ENCODE peak calls at places on chromosome 9, in five cellular contexts. W, I, M, V and P are unnamed samples.

GRCh38 chr9:135017916-135018915 is 69.3 kb upstream of the OLFM1 start:
- DNase-seq in W (no peak), I (no peak), M (no peak), V (no peak), P (no peak)

GRCh38 chr9:131608469-131609115 is 63.3 kb downstream of the PRRT1B start:
- DNase-seq in W (peak), I (peak), M (peak), V (peak), P (peak)

GRCh38 chr9:113807173-113808061 is 68.7 kb upstream of the ZNF618 start:
- DNase-seq in W (peak), I (peak), M (peak), V (peak), P (no peak)

GRCh38 chr9:3939820-3940219 is 360.0 kb downstream of the GLIS3 start:
- DNase-seq in W (no peak), I (no peak), M (no peak), V (peak), P (no peak)

GRCh38 chr9:5750569-5750968 is 82.3 kb downstream of the ERMP1 start:
- DNase-seq in W (no peak), I (no peak), M (no peak), V (no peak), P (no peak)

GRCh38 chr9:36849943-36850342 is 184.1 kb downstream of the PAX5 start:
- DNase-seq in W (no peak), I (no peak), M (no peak), V (no peak), P (no peak)

GRCh38 chr9:98109052-98109451 is 10.0 kb downstream of the TRIM14 start:
- DNase-seq in W (no peak), I (no peak), M (no peak), V (no peak), P (no peak)

GRCh38 chr9:127444921-127445850 is 6.0 kb downstream of the RPL12 start:
- DNase-seq in W (no peak), I (no peak), M (peak), V (peak), P (no peak)

GRCh38 chr9:113530942-113531341 is 67.4 kb downstream of the RGS3 start:
- DNase-seq in W (no peak), I (no peak), M (no peak), V (no peak), P (no peak)

GRCh38 chr9:20640331-20641187 is 18.3 kb upstream of the MLLT3 start:
- DNase-seq in W (peak), I (peak), M (peak), V (peak), P (no peak)

GRCh38 chr9:136728080-136728547 is 14.6 kb downstream of the LCN10 start:
- DNase-seq in W (peak), I (peak), M (peak), V (peak), P (peak)

GRCh38 chr9:117430813-117431212 is 16.0 kb upstream of the ASTN2 start:
- DNase-seq in W (no peak), I (no peak), M (no peak), V (no peak), P (no peak)

GRCh38 chr9:96382175-96382574 is 1.3 kb downstream of the SLC35D2 start:
- DNase-seq in W (no peak), I (no peak), M (peak), V (peak), P (no peak)

GRCh38 chr9:114434878-114435311 is 47.1 kb upstream of the AKNA start:
- DNase-seq in W (no peak), I (no peak), M (peak), V (peak), P (no peak)

GRCh38 chr9:92709240-92709639 is 39.3 kb upstream of the IPPK start:
- DNase-seq in W (no peak), I (no peak), M (no peak), V (peak), P (no peak)

GRCh38 chr9:3675964-3676363 is 150.2 kb upstream of the RFX3 start:
- DNase-seq in W (no peak), I (no peak), M (peak), V (no peak), P (no peak)

DNA sequence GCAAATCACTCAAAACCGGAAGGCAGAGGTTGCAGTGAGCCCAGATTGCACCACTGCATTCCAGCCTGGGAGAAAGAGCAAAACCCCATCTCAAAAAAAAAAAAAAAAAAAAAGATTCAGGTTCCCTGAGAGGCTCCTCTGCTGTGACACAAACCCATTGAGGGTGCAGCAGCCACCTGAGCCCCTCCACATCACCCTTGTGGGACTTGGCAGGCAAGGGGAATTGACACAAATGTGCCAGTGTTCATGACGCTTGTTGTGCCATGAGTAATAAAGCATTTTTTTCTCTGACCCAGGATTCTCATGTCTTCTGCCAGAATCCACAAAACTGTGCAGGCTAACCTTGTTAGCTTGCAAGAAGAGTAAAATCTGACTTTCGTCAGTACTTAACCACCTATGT is 149.6 kb downstream of the TTC39B start:
- DNase-seq in W (no peak), I (no peak), M (peak), V (no peak), P (no peak)
- H3K4me3 ChIP-seq in W (no peak), I (no peak), M (no peak), V (no peak), P (no peak)

GRCh38 chr9:126411948-126412284 is 85.3 kb downstream of the MVB12B start:
- DNase-seq in W (no peak), I (no peak), M (no peak), V (peak), P (no peak)
- H3K4me3 ChIP-seq in W (no peak), I (no peak), M (no peak), V (no peak), P (no peak)

GRCh38 chr9:29511680-29512079 is 1938.4 kb upstream of the C9orf72 start:
- DNase-seq in W (no peak), I (no peak), M (no peak), V (no peak), P (no peak)

GRCh38 chr9:29514336-29514735 is 1941.1 kb upstream of the C9orf72 start:
- DNase-seq in W (no peak), I (no peak), M (no peak), V (peak), P (no peak)

GRCh38 chr9:29514862-29515261 is 1941.6 kb upstream of the C9orf72 start:
- DNase-seq in W (no peak), I (no peak), M (no peak), V (no peak), P (no peak)
- H3K4me3 ChIP-seq in W (no peak), I (no peak), M (no peak), V (no peak), P (no peak)

GRCh38 chr9:68704498-68704803 is 589 bp upstream of the PIP5K1B start:
- DNase-seq in W (no peak), I (no peak), M (no peak), V (no peak), P (no peak)
- H3K4me3 ChIP-seq in W (peak), I (peak), M (peak), V (no peak), P (peak)

DNA sequence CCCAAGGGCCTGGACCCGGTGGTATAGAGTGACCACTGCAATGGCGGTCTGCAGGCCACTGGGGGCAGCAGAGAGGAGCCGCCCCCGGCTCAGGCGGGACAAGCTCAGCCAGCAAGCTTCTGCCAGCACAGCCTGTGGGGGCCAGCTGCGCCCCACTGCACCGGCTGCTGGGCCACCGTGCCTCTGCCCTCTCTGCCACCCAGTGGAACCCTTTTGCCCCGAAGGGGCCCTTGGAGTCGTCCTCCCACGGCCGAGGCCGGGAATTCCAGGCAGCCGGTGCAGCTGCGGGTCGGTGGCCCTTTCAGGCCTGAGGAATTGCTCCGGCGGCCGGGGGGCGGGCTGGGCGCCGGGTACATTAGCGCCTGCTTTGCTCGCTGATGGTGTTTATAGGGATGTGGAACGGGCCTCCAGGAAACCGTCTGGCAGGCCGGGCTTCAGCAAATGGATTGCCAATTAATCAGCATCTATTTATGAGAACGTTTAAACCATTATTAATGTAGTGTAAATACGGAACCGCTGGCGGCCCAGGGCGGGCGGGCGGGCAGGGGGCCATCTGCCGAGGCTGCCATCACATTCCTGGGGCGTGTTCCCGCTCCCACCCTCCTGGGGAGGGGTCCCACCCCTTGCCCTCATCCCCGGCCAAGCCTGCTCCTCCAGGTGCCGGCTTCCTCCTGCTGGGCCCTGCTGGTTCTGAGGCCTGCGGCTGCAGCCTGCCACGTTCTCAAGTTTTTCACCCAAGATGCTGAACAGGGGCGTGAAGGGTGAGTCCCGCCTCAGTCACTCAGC is 127.4 kb downstream of the BARX1 start:
- DNase-seq in W (peak), I (no peak), M (peak), V (peak), P (no peak)
- H3K4me3 ChIP-seq in W (peak), I (peak), M (peak), V (no peak), P (peak)

DNA sequence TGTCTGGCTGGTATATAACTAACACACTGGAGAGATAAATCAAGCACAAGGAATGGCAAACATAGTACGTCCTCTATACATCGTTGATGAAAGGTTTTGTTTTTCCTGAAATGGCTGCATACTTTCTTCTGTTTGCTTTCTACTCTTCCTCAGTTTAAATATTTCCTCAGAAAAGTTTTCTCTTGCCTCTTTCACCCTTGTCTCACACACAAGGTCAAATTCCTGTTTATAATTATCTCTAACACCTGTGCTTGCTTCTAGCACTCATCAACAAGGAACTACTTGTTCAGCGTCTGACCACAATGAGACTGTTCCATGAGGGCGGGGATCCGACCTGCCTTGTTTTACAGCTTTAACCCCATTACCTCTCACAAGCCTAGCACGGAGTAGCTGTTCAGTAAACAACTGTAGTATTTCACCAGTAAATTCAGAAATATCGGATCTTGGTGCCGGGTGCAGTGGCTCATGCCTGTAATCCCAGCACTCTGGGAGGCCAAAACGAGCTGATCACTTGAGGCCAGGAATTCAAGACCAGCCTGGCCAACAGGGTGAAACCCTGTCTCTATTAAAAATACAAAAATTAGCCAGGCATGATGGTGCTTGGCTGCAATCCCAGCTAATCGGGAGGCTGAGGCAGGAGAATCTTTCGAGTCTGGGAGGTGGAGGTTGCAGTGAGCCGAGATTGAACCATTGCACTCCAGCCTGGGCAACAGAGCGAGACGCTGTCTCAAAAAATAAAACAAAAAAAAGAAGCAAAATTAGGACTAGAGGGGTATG is 37.0 kb downstream of the NR6A1 start:
- DNase-seq in W (peak), I (no peak), M (no peak), V (peak), P (no peak)
- H3K4me3 ChIP-seq in W (no peak), I (no peak), M (no peak), V (no peak), P (no peak)

GRCh38 chr9:129439242-129439641 is 181.7 kb downstream of the C9orf50 start:
- DNase-seq in W (no peak), I (no peak), M (no peak), V (no peak), P (no peak)

GRCh38 chr9:129437626-129438323 is 183.1 kb downstream of the C9orf50 start:
- DNase-seq in W (no peak), I (peak), M (no peak), V (no peak), P (no peak)

GRCh38 chr9:129435272-129435671 is 185.6 kb downstream of the C9orf50 start:
- DNase-seq in W (no peak), I (no peak), M (no peak), V (no peak), P (no peak)

GRCh38 chr9:129435996-129436676 is 184.8 kb downstream of the C9orf50 start:
- DNase-seq in W (no peak), I (no peak), M (no peak), V (no peak), P (no peak)

GRCh38 chr9:129436751-129437625 is 183.9 kb downstream of the C9orf50 start:
- DNase-seq in W (peak), I (peak), M (peak), V (peak), P (peak)
- H3K4me3 ChIP-seq in W (peak), I (peak), M (peak), V (peak), P (peak)

GRCh38 chr9:83406901-83407300 is 131.3 kb downstream of the FRMD3 start:
- DNase-seq in W (no peak), I (no peak), M (no peak), V (no peak), P (no peak)

GRCh38 chr9:83403864-83404263 is 134.3 kb downstream of the FRMD3 start:
- DNase-seq in W (no peak), I (no peak), M (peak), V (no peak), P (peak)

GRCh38 chr9:83410701-83411100 is 127.5 kb downstream of the FRMD3 start:
- DNase-seq in W (no peak), I (no peak), M (no peak), V (no peak), P (no peak)

GRCh38 chr9:83401328-83401895 is 136.8 kb downstream of the FRMD3 start:
- DNase-seq in W (no peak), I (no peak), M (no peak), V (no peak), P (no peak)

GRCh38 chr9:83405674-83406255 is 132.4 kb downstream of the FRMD3 start:
- DNase-seq in W (no peak), I (no peak), M (no peak), V (no peak), P (no peak)
- H3K4me3 ChIP-seq in W (no peak), I (no peak), M (no peak), V (no peak), P (no peak)